ENCODE peak calls at places on chromosome 17, in eight cellular contexts. H, X, S, M, P, T, I and O are unnamed samples.

GRCh38 chr17:77613627-77614026 is 344.9 kb upstream of the TNRC6C start:
- DNase-seq in H (peak), X (no peak), S (no peak), M (no peak), P (no peak), T (no peak), I (no peak), O (no peak)

GRCh38 chr17:51580869-51581268 is 320.5 kb downstream of the UTP18 start:
- DNase-seq in H (no peak), X (no peak), S (no peak), M (no peak), P (no peak), T (no peak), I (no peak), O (no peak)

GRCh38 chr17:8210761-8211458 is 535 bp upstream of the AURKB start:
- DNase-seq in H (no peak), X (no peak), S (no peak), M (no peak), P (peak), T (no peak), I (no peak), O (no peak)

GRCh38 chr17:64694207-64694606 is 32.1 kb upstream of the SMURF2 start:
- DNase-seq in H (peak), X (no peak), S (no peak), M (peak), P (peak), T (peak), I (peak), O (no peak)

GRCh38 chr17:17382901-17383300 is 79.7 kb downstream of the NT5M start:
- DNase-seq in H (peak), X (no peak), S (no peak), M (no peak), P (no peak), T (no peak), I (peak), O (no peak)

GRCh38 chr17:43784628-43785101 is 4.4 kb downstream of the CFAP97D1 start:
- DNase-seq in H (no peak), X (no peak), S (no peak), M (peak), P (no peak), T (no peak), I (peak), O (no peak)

GRCh38 chr17:9356488-9356911 is 219.1 kb downstream of the STX8 start:
- DNase-seq in H (no peak), X (no peak), S (no peak), M (peak), P (no peak), T (peak), I (no peak), O (no peak)

GRCh38 chr17:66301418-66301863 is 972 bp upstream of the PRKCA start:
- DNase-seq in H (no peak), X (no peak), S (no peak), M (no peak), P (no peak), T (no peak), I (no peak), O (no peak)

GRCh38 chr17:44829558-44830358 is at the start of gene GJC1:
- DNase-seq in H (peak), X (no peak), S (no peak), M (no peak), P (peak), T (no peak), I (peak), O (peak)

GRCh38 chr17:51921500-51921899 is 237.0 kb downstream of the CA10 start:
- DNase-seq in H (no peak), X (peak), S (no peak), M (no peak), P (no peak), T (no peak), I (no peak), O (no peak)

GRCh38 chr17:81454473-81454872 is 58.1 kb downstream of the ACTG1 start:
- DNase-seq in H (no peak), X (no peak), S (no peak), M (no peak), P (no peak), T (no peak), I (no peak), O (no peak)

GRCh38 chr17:27384261-27384701 is 72.0 kb upstream of the KSR1 start:
- DNase-seq in H (peak), X (no peak), S (no peak), M (peak), P (peak), T (peak), I (peak), O (no peak)

GRCh38 chr17:622356-622755 is 92.3 kb downstream of the VPS53 start:
- DNase-seq in H (no peak), X (no peak), S (no peak), M (peak), P (no peak), T (no peak), I (peak), O (no peak)

GRCh38 chr17:9056566-9056965 is 35.3 kb downstream of the NTN1 start:
- DNase-seq in H (no peak), X (no peak), S (no peak), M (no peak), P (no peak), T (peak), I (no peak), O (no peak)

GRCh38 chr17:78826836-78827509 is 13.6 kb downstream of the USP36 start:
- DNase-seq in H (peak), X (no peak), S (no peak), M (no peak), P (no peak), T (peak), I (no peak), O (no peak)

GRCh38 chr17:68910256-68910705 is 44.9 kb downstream of the ABCA8 start:
- DNase-seq in H (no peak), X (no peak), S (no peak), M (no peak), P (no peak), T (peak), I (no peak), O (no peak)

GRCh38 chr17:2102931-2103398 is 48.1 kb downstream of the HIC1 start:
- DNase-seq in H (no peak), X (no peak), S (no peak), M (peak), P (no peak), T (no peak), I (peak), O (no peak)

GRCh38 chr17:4710693-4711634 is 532 bp downstream of the ARRB2 start:
- DNase-seq in H (peak), X (no peak), S (no peak), M (no peak), P (no peak), T (no peak), I (no peak), O (peak)

GRCh38 chr17:16989953-16990860 is 18.3 kb upstream of the TNFRSF13B start:
- DNase-seq in H (no peak), X (no peak), S (no peak), M (no peak), P (no peak), T (no peak), I (peak), O (no peak)

GRCh38 chr17:44529864-44530263 is 26.7 kb upstream of the GPATCH8 start:
- DNase-seq in H (no peak), X (no peak), S (no peak), M (peak), P (no peak), T (no peak), I (no peak), O (no peak)

GRCh38 chr17:63707151-63707550 is 7.2 kb upstream of the LIMD2 start:
- DNase-seq in H (peak), X (no peak), S (no peak), M (no peak), P (no peak), T (no peak), I (no peak), O (no peak)

GRCh38 chr17:68431661-68432071 is 25.6 kb downstream of the WIPI1 start:
- DNase-seq in H (no peak), X (no peak), S (no peak), M (peak), P (no peak), T (no peak), I (no peak), O (peak)

DNA sequence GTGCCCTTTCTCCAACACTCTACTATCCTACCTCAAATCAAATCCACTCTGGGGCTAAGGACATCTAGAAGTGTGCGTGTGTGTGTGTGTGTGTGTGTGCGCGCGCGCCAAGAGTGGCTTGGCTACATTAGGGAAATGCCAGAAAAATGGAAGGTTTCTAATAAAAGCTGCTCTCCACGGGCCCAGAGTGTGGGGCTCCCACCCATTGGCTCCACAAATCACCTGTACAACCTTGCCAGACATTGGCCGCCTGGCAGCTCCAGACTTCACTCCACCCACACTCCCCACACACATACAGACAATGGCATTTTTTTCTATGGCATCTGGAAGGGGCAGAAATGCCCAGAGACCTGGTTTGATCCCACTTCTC is 30.3 kb upstream of the PHOSPHO1 start:
- DNase-seq in H (no peak), X (no peak), S (no peak), M (no peak), P (no peak), T (no peak), I (no peak), O (no peak)
- H3K4me3 ChIP-seq in H (no peak), X (peak), S (no peak), M (no peak), P (peak), T (peak), I (peak), O (peak)

GRCh38 chr17:30117548-30118155 is 1.0 kb downstream of the NSRP1 start:
- DNase-seq in H (no peak), X (no peak), S (no peak), M (no peak), P (no peak), T (no peak), I (no peak), O (no peak)
- H3K4me3 ChIP-seq in H (peak), X (peak), S (peak), M (peak), P (peak), T (peak), I (peak), O (peak)

DNA sequence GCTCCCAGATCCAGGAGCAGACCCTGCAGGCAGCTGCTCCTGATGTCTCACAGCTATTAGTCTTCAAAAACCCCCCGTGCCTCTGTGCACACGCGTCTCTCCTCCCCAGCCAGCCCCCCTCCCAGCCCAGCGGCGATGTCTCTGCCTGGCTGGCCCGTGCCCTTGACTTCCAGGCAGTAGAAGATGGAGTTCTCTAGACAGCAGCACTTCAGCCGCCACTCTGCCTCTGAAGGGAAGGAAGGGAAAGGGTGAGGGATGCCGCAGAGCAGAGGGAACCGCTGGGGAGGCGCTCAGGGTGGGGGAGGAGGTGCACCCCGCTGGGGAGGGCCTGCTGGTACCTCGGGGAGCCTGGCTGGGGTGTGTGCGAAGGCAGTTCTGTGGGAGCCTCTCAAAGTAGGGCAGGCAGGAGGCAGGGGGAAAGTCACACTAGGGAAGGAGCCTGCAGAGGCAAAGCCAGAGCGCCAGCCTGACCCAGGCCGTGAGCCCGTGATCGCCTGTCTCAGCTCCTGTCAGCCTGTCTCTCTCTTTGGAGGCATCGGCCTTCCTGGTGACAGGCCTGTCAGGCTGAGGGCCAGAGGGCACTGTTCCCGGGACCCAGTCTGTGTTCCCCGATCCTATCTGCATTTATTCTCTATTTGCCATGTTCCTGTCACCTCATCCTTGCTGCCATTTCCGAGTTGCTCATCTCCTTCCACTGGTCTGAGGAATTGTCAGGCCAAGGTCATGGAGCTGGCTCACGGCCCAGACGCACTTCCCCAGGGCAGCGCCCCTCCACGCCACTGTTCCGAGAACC is 4.5 kb downstream of the PRCD start:
- DNase-seq in H (peak), X (no peak), S (no peak), M (no peak), P (peak), T (no peak), I (no peak), O (peak)
- H3K4me3 ChIP-seq in H (no peak), X (no peak), S (no peak), M (no peak), P (peak), T (no peak), I (no peak), O (no peak)

DNA sequence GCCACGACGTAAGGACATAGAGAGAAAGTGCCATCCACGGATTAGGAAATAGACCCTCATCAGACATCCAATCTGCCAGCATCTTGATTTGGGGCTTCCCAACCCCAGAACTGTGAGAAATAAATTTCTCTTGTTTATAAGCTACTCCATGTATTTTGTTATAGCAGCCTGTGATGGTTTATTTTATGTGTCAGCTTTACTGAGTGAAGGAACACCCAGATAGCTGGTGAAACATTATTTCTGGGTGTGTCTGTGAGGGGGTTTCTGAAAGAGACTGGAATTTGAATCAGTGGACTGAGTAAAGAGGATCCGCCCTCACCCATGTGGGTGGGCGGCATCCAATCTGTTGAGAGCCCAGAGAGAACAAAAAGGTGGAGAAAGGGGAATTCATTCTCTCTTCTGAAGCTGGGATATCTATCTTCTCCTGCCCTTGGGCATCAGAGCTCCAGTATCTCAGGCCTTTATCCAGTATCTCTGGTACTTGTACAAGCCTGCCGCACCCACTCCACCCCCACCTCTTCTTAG is 131.5 kb upstream of the ANKFN1 start:
- DNase-seq in H (no peak), X (no peak), S (no peak), M (no peak), P (no peak), T (no peak), I (no peak), O (no peak)
- H3K4me3 ChIP-seq in H (no peak), X (no peak), S (no peak), M (no peak), P (no peak), T (no peak), I (no peak), O (no peak)

GRCh38 chr17:67386965-67387551 is 10.0 kb downstream of the PITPNC1 start:
- DNase-seq in H (no peak), X (no peak), S (no peak), M (no peak), P (peak), T (no peak), I (peak), O (peak)

GRCh38 chr17:67388986-67389385 is 11.9 kb downstream of the PITPNC1 start:
- DNase-seq in H (no peak), X (no peak), S (no peak), M (no peak), P (no peak), T (no peak), I (no peak), O (no peak)

GRCh38 chr17:67392111-67392510 is 15.0 kb downstream of the PITPNC1 start:
- DNase-seq in H (no peak), X (no peak), S (no peak), M (no peak), P (no peak), T (no peak), I (no peak), O (no peak)

GRCh38 chr17:67390646-67391480 is 13.8 kb downstream of the PITPNC1 start:
- DNase-seq in H (no peak), X (no peak), S (peak), M (peak), P (peak), T (no peak), I (peak), O (no peak)

GRCh38 chr17:67390006-67390645 is 13.0 kb downstream of the PITPNC1 start:
- DNase-seq in H (no peak), X (no peak), S (no peak), M (no peak), P (no peak), T (no peak), I (no peak), O (no peak)
- H3K4me3 ChIP-seq in H (no peak), X (no peak), S (no peak), M (no peak), P (no peak), T (no peak), I (no peak), O (no peak)

GRCh38 chr17:48592592-48592991 is 987 bp downstream of the HOXB5 start:
- DNase-seq in H (no peak), X (no peak), S (no peak), M (no peak), P (no peak), T (no peak), I (no peak), O (no peak)
- H3K4me3 ChIP-seq in H (no peak), X (no peak), S (no peak), M (no peak), P (peak), T (no peak), I (peak), O (no peak)